ENCODE peak calls at places on chromosomes 7 and 10, in nine cellular contexts. D is endothelial cell of umbilical vein, Y is spleen, F is body of pancreas, B is right lobe of liver, Z is upper lobe of left lung, R is ovary, I is tibial nerve, L is HCT116. H is an unnamed sample.

GRCh38 chr10:49230004-49230403 is 41.8 kb upstream of the TMEM273 start:
- DNase-seq in D (no peak), Y (no peak), F (no peak), B (no peak), Z (no peak), R (no peak), I (no peak), L (no peak), H (no peak)

GRCh38 chr10:11602357-11602756 is 9.1 kb downstream of the USP6NL start:
- DNase-seq in D (no peak), Y (no peak), F (no peak), B (no peak), Z (no peak), R (no peak), I (no peak), L (no peak), H (no peak)

GRCh38 chr7:18900236-18900635 is 217.2 kb downstream of the TWIST1 start:
- DNase-seq in D (no peak), Y (no peak), F (no peak), B (no peak), Z (no peak), R (no peak), I (no peak), L (no peak), H (no peak)

GRCh38 chr7:130960208-130960988 is 226.4 kb upstream of the KLF14 start:
- DNase-seq in D (peak; percentile 68), Y (no peak), F (no peak), B (no peak), Z (no peak), R (no peak), I (no peak), L (peak; percentile 87), H (no peak)

GRCh38 chr10:119221666-119222065 is 14.3 kb downstream of the GRK5 start:
- DNase-seq in D (no peak), Y (no peak), F (no peak), B (no peak), Z (no peak), R (no peak), I (no peak), L (no peak), H (no peak)

GRCh38 chr7:55191926-55192692 is 173.0 kb upstream of the LANCL2 start:
- DNase-seq in D (peak; percentile 35), Y (no peak), F (no peak), B (no peak), Z (peak; percentile 50), R (no peak), I (no peak), L (no peak), H (no peak)

GRCh38 chr10:22712246-22712958 is 2.0 kb downstream of the PIP4K2A start:
- DNase-seq in D (peak; percentile 5), Y (no peak), F (no peak), B (no peak), Z (no peak), R (no peak), I (no peak), L (no peak), H (no peak)

GRCh38 chr7:147937428-147937827 is 653.1 kb upstream of the C7orf33 start:
- DNase-seq in D (no peak), Y (no peak), F (no peak), B (no peak), Z (no peak), R (no peak), I (no peak), L (no peak), H (no peak)

GRCh38 chr7:40793132-40793531 is 658.3 kb downstream of the SUGCT start:
- DNase-seq in D (no peak), Y (no peak), F (no peak), B (no peak), Z (no peak), R (no peak), I (no peak), L (no peak), H (no peak)

GRCh38 chr10:78904196-78904595 is 164.6 kb upstream of the ZMIZ1 start:
- DNase-seq in D (no peak), Y (peak; percentile 53), F (no peak), B (peak; percentile 21), Z (no peak), R (no peak), I (no peak), L (no peak), H (no peak)

GRCh38 chr7:135154734-135155133 is 6.9 kb downstream of the TMEM140 start:
- DNase-seq in D (no peak), Y (no peak), F (no peak), B (no peak), Z (no peak), R (no peak), I (no peak), L (no peak), H (no peak)

GRCh38 chr7:64871761-64872160 is 31.3 kb upstream of the ZNF273 start:
- DNase-seq in D (no peak), Y (no peak), F (no peak), B (no peak), Z (no peak), R (no peak), I (no peak), L (no peak), H (no peak)

GRCh38 chr7:64873517-64873916 is 29.6 kb upstream of the ZNF273 start:
- DNase-seq in D (no peak), Y (no peak), F (no peak), B (no peak), Z (no peak), R (no peak), I (no peak), L (no peak), H (no peak)

GRCh38 chr7:64872351-64872750 is 30.7 kb upstream of the ZNF273 start:
- DNase-seq in D (no peak), Y (no peak), F (no peak), B (no peak), Z (peak; percentile 59), R (no peak), I (no peak), L (no peak), H (no peak)

GRCh38 chr7:64874114-64874513 is 29.0 kb upstream of the ZNF273 start:
- DNase-seq in D (no peak), Y (no peak), F (no peak), B (no peak), Z (no peak), R (no peak), I (no peak), L (no peak), H (no peak)

DNA sequence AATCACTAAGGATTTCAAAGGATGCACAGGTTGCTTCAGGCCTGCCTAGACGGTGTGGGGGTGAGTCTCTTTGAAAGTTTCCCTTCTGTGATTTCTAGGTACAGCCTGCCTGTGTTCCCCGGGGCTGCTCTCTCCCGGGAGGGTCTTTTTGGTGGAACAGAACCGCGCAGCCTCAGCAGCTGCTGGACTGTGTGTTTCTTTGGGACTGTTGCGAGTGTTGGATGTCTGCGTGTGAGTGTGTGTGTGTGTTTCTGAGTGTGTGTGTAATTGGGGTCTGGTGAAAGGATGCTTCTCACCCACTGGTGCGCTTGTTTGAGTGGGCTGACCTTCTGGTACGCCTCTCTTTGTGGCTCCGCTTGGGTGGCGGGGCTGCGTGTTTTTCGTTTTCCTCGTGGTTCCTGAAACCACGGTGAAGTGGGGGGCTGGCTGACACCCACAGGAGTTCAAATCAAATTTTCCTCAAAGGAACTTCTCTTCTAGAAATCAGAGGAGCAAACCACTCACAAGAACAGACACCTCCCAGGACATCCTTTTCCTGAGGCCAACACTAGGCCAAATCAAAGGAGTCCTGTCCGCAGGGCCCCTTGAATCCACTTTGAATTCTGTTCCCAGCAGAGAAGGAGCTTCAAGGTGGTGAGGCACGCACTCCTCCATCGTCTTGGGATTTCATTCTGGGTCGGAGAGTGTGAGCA is 30.1 kb upstream of the ZNF273 start:
- DNase-seq in D (no peak), Y (no peak), F (no peak), B (no peak), Z (no peak), R (no peak), I (no peak), L (no peak), H (no peak)
- H3K9me3 ChIP-seq in D (no peaks in the 10 kb centered on the region), Y (no peaks in the 10 kb centered on the region), F (no peaks in the 10 kb centered on the region), B (no peaks in the 10 kb centered on the region), Z (no peaks in the 10 kb centered on the region), R (no peaks in the 10 kb centered on the region), I (no peaks in the 10 kb centered on the region), L (no peaks in the 10 kb centered on the region), H (no peaks in the 10 kb centered on the region)

GRCh38 chr7:158680754-158681153 is 23.9 kb downstream of the NCAPG2 start:
- DNase-seq in D (no peak), Y (no peak), F (no peak), B (no peak), Z (no peak), R (no peak), I (no peak), L (no peak), H (no peak)

GRCh38 chr7:158685727-158686126 is 18.9 kb downstream of the NCAPG2 start:
- DNase-seq in D (no peak), Y (no peak), F (no peak), B (no peak), Z (no peak), R (no peak), I (no peak), L (no peak), H (no peak)

GRCh38 chr7:158682456-158682855 is 22.1 kb downstream of the NCAPG2 start:
- DNase-seq in D (no peak), Y (no peak), F (no peak), B (no peak), Z (no peak), R (no peak), I (no peak), L (no peak), H (no peak)

GRCh38 chr7:158684329-158684728 is 20.3 kb downstream of the NCAPG2 start:
- DNase-seq in D (no peak), Y (no peak), F (no peak), B (no peak), Z (no peak), R (no peak), I (no peak), L (no peak), H (no peak)

DNA sequence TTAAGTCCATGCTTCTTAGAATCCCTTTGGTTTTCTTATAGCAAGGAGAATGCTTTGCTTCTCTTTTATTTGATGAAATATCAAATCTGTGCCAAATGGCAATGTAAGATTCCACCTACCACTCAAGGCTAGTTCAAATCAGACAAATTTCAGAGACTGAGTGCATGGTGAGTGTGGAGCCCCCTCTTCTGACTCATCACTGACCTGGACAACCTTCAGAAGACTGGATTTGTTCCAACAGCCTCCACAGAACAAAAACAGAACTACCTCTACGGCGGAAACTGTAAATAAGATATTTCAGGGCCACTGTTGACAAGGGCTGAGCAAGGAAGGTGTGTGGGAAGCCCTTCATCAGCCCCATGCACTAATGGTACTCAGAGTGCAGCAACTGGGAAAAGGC is 21.1 kb downstream of the NCAPG2 start:
- DNase-seq in D (peak; percentile 36), Y (no peak), F (no peak), B (no peak), Z (no peak), R (no peak), I (no peak), L (no peak), H (no peak)
- H3K4me3 ChIP-seq in D (no peak overlapping the region), Y (no peak overlapping the region), F (no peak overlapping the region), B (no peak overlapping the region), Z (no peak overlapping the region), R (no peak overlapping the region), I (no peak overlapping the region), L (no peak overlapping the region), H (no peak overlapping the region)

GRCh38 chr7:36459236-36459960 is 69.7 kb downstream of the ANLN start:
- DNase-seq in D (no peak), Y (no peak), F (no peak), B (no peak), Z (no peak), R (no peak), I (no peak), L (no peak), H (no peak)
- TF ChIP-seq POLR2A in D (no peak), Y (no peak), F (no peak), B (no peak), Z (no peak), R (no peak), I (no peak), L (no peak), H (no peak)

GRCh38 chr10:31683682-31684081 is 244.9 kb downstream of the ARHGAP12 start:
- DNase-seq in D (no peak), Y (no peak), F (no peak), B (no peak), Z (no peak), R (no peak), I (no peak), L (peak; percentile 7), H (no peak)
- H3K9me3 ChIP-seq in D (no peaks in the 10 kb centered on the region), Y (peaks cover 48% of the 10 kb centered on the region), F (peaks cover 12% of the 10 kb centered on the region), B (peaks cover 5% of the 10 kb centered on the region), Z (peaks cover 18% of the 10 kb centered on the region), R (no peaks in the 10 kb centered on the region), I (peaks cover 28% of the 10 kb centered on the region), L (peaks cover 21% of the 10 kb centered on the region), H (no peaks in the 10 kb centered on the region)